ENCODE peak calls at places on chromosomes 16 and 17, in five cellular contexts. M is HCT116; U is uterus; P is AG04450; V is CD8-positive, alpha-beta T cell. G is an unnamed sample.

GRCh38 chr16:23137256-23137655 is 12.0 kb downstream of the USP31 start:
- DNase-seq in V (no peak), P (no peak), M (no peak), U (no peak), G (no peak)

GRCh38 chr16:17578921-17579876 is 108.4 kb upstream of the XYLT1 start:
- DNase-seq in V (peak; percentile 65), U (peak; percentile 20), M (peak; percentile 59), P (peak; percentile 80), G (peak; percentile 78)

GRCh38 chr17:39981207-39982068 is 831 bp downstream of the PSMD3 start:
- DNase-seq in V (no peak), U (no peak), M (no peak), P (no peak), G (peak; percentile 16)

GRCh38 chr17:48603959-48604769 is 622 bp downstream of the HOXB6 start:
- DNase-seq in M (peak; percentile 69), V (no peak), P (no peak), U (no peak), G (no peak)

GRCh38 chr16:89193021-89193575 is 7.2 kb downstream of the SLC22A31 start:
- DNase-seq in P (no peak), V (no peak), U (no peak), M (peak; percentile 94), G (peak; percentile 56)

GRCh38 chr17:6427284-6427781 is 7.6 kb downstream of the AIPL1 start:
- DNase-seq in P (no peak), V (no peak), M (no peak), U (no peak), G (no peak)

GRCh38 chr16:30893744-30894539 is at the start of gene BCL7C:
- DNase-seq in U (peak; percentile 92), V (peak; percentile 75), P (no peak), M (peak; percentile 65), G (peak; percentile 71)

GRCh38 chr17:77735051-77735340 is 223.5 kb upstream of the TNRC6C start:
- DNase-seq in P (no peak), V (no peak), M (no peak), U (no peak), G (no peak)

GRCh38 chr16:4972938-4973587 is 14.9 kb downstream of the SEC14L5 start:
- DNase-seq in M (no peak), P (no peak), U (no peak), V (no peak), G (no peak)

GRCh38 chr16:50679676-50680555 is 1.2 kb downstream of the SNX20 start:
- DNase-seq in P (no peak), V (no peak), M (no peak), U (no peak), G (no peak)

GRCh38 chr16:54487933-54488332 is 201.3 kb upstream of the IRX3 start:
- DNase-seq in M (no peak), P (no peak), U (no peak), V (no peak), G (no peak)
- TF ChIP-seq CTCF in M (no peak), P (no peak), U (no peak), V (no peak), G (no peak)

GRCh38 chr17:27473748-27474609 is 17.7 kb downstream of the KSR1 start:
- DNase-seq in U (no peak), P (no peak), M (no peak), V (peak; percentile 64), G (no peak)

GRCh38 chr17:27475981-27476895 is 20.0 kb downstream of the KSR1 start:
- DNase-seq in V (no peak), U (no peak), P (no peak), M (no peak), G (no peak)

GRCh38 chr17:27473190-27473747 is 17.0 kb downstream of the KSR1 start:
- DNase-seq in M (no peak), V (no peak), U (no peak), P (no peak), G (no peak)

GRCh38 chr17:27477050-27477647 is 20.9 kb downstream of the KSR1 start:
- DNase-seq in M (no peak), P (no peak), U (no peak), V (no peak), G (no peak)

GRCh38 chr17:27475070-27475673 is 18.9 kb downstream of the KSR1 start:
- DNase-seq in U (no peak), V (no peak), P (no peak), M (no peak), G (no peak)
- H3K27ac ChIP-seq in U (no peak overlapping the region), V (no peak overlapping the region), P (no peak overlapping the region), M (no peak overlapping the region), G (no peak overlapping the region)

GRCh38 chr17:58327363-58328194 is 1.0 kb downstream of the TSPOAP1 start:
- DNase-seq in M (no peak), V (no peak), U (no peak), P (no peak), G (no peak)

GRCh38 chr17:58324409-58325288 is 3.9 kb downstream of the TSPOAP1 start:
- DNase-seq in M (no peak), P (no peak), U (peak; percentile 55), V (no peak), G (no peak)

GRCh38 chr17:58326609-58327341 is 1.8 kb downstream of the TSPOAP1 start:
- DNase-seq in V (no peak), M (no peak), U (no peak), P (no peak), G (no peak)

GRCh38 chr17:58325289-58325726 is 3.3 kb downstream of the TSPOAP1 start:
- DNase-seq in P (no peak), V (no peak), U (no peak), M (no peak), G (no peak)

GRCh38 chr17:58325976-58326468 is 2.6 kb downstream of the TSPOAP1 start:
- DNase-seq in V (no peak), P (no peak), U (no peak), M (no peak), G (no peak)
- TF ChIP-seq CTCF in V (no peak), P (no peak), U (no peak), M (no peak), G (no peak)

GRCh38 chr16:85008267-85008666 is 3.1 kb downstream of the ZDHHC7 start:
- DNase-seq in P (no peak), V (no peak), U (no peak), M (no peak), G (no peak)

GRCh38 chr16:85006639-85007038 is 4.7 kb downstream of the ZDHHC7 start:
- DNase-seq in M (no peak), U (no peak), P (no peak), V (no peak), G (no peak)

GRCh38 chr16:85005278-85006069 is 5.9 kb downstream of the ZDHHC7 start:
- DNase-seq in M (no peak), V (no peak), U (peak; percentile 57), P (no peak), G (peak; percentile 62)

GRCh38 chr16:85010446-85010930 is 847 bp downstream of the ZDHHC7 start:
- DNase-seq in V (no peak), P (no peak), M (no peak), U (no peak), G (no peak)

GRCh38 chr16:85007815-85008214 is 3.5 kb downstream of the ZDHHC7 start:
- DNase-seq in U (no peak), M (no peak), P (no peak), V (no peak), G (no peak)
- H3K27ac ChIP-seq in U (no peak overlapping the region), M (no peak overlapping the region), P (no peak overlapping the region), V (no peak overlapping the region), G (peak overlapping the region; percentile 33)